ENCODE peak calls at places on chromosomes 2 and 18, in four cellular contexts. One of them, this sample, is unnamed.
A peak's percentile ranks its signal among the peaks of the same experiment; 100 is the strongest.

GRCh38 chr2:118705032-118705431 is 142.4 kb downstream of the EN1 start:
- DNase-seq in HCT116: no peak
- DNase-seq in esophagus muscularis mucosa: no peak
- DNase-seq in CD8-positive, alpha-beta T cell: no peak
- DNase-seq in this sample: no peak

GRCh38 chr2:206225435-206226232 is 48.8 kb upstream of the ZDBF2 start:
- DNase-seq in esophagus muscularis mucosa: no peak
- DNase-seq in CD8-positive, alpha-beta T cell: no peak
- DNase-seq in HCT116: no peak
- DNase-seq in this sample: no peak

GRCh38 chr2:214328941-214329340 is 81.9 kb upstream of the VWC2L start:
- DNase-seq in HCT116: no peak
- DNase-seq in esophagus muscularis mucosa: no peak
- DNase-seq in CD8-positive, alpha-beta T cell: no peak
- DNase-seq in this sample: no peak

GRCh38 chr2:143632751-143633374 is 503.6 kb downstream of the ARHGAP15 start:
- DNase-seq in CD8-positive, alpha-beta T cell: no peak
- DNase-seq in HCT116: no peak
- DNase-seq in esophagus muscularis mucosa: no peak
- DNase-seq in this sample: no peak

GRCh38 chr2:218896501-218897393 is 16.1 kb downstream of the WNT10A start:
- DNase-seq in HCT116: no peak
- DNase-seq in esophagus muscularis mucosa: no peak
- DNase-seq in CD8-positive, alpha-beta T cell: peak; percentile 78
- DNase-seq in this sample: peak; percentile 88

GRCh38 chr18:46338761-46339160 is 234.6 kb downstream of the HAUS1 start:
- DNase-seq in CD8-positive, alpha-beta T cell: no peak
- DNase-seq in HCT116: no peak
- DNase-seq in esophagus muscularis mucosa: no peak
- DNase-seq in this sample: no peak

GRCh38 chr2:180660881-180661280 is 319.5 kb upstream of the UBE2E3 start:
- DNase-seq in HCT116: no peak
- DNase-seq in esophagus muscularis mucosa: no peak
- DNase-seq in CD8-positive, alpha-beta T cell: no peak
- DNase-seq in this sample: no peak

GRCh38 chr2:230990131-230990898 is 5.6 kb upstream of the SPATA3 start:
- DNase-seq in CD8-positive, alpha-beta T cell: no peak
- DNase-seq in HCT116: no peak
- DNase-seq in esophagus muscularis mucosa: no peak
- DNase-seq in this sample: no peak

GRCh38 chr18:905307-905947 is 756 bp downstream of the ADCYAP1 start:
- DNase-seq in esophagus muscularis mucosa: no peak
- DNase-seq in CD8-positive, alpha-beta T cell: no peak
- DNase-seq in HCT116: no peak
- DNase-seq in this sample: no peak

GRCh38 chr2:206558492-206558891 is 83.8 kb upstream of the FAM237A start:
- DNase-seq in CD8-positive, alpha-beta T cell: no peak
- DNase-seq in HCT116: no peak
- DNase-seq in esophagus muscularis mucosa: no peak
- DNase-seq in this sample: no peak

GRCh38 chr2:121151311-121152109 is 133.5 kb downstream of the TFCP2L1 start:
- DNase-seq in esophagus muscularis mucosa: no peak
- DNase-seq in CD8-positive, alpha-beta T cell: no peak
- DNase-seq in HCT116: no peak
- DNase-seq in this sample: no peak

GRCh38 chr2:191569025-191569424 is 108.9 kb upstream of the NABP1 start:
- DNase-seq in esophagus muscularis mucosa: peak; percentile 72
- DNase-seq in HCT116: no peak
- DNase-seq in CD8-positive, alpha-beta T cell: no peak
- DNase-seq in this sample: no peak

GRCh38 chr2:85476624-85477023 is 58.1 kb downstream of the SH2D6 start:
- DNase-seq in CD8-positive, alpha-beta T cell: no peak
- DNase-seq in esophagus muscularis mucosa: no peak
- DNase-seq in HCT116: no peak
- DNase-seq in this sample: no peak

GRCh38 chr2:8584174-8585066 is 97.4 kb upstream of the ID2 start:
- DNase-seq in esophagus muscularis mucosa: no peak
- DNase-seq in HCT116: no peak
- DNase-seq in CD8-positive, alpha-beta T cell: peak; percentile 37
- DNase-seq in this sample: no peak

GRCh38 chr2:225233234-225233633 is 166.3 kb upstream of the NYAP2 start:
- DNase-seq in CD8-positive, alpha-beta T cell: no peak
- DNase-seq in HCT116: no peak
- DNase-seq in esophagus muscularis mucosa: no peak
- DNase-seq in this sample: no peak

GRCh38 chr18:10463741-10464140 is 9.3 kb downstream of the APCDD1 start:
- DNase-seq in CD8-positive, alpha-beta T cell: no peak
- DNase-seq in esophagus muscularis mucosa: no peak
- DNase-seq in HCT116: no peak
- DNase-seq in this sample: no peak

GRCh38 chr2:111226797-111227700 is 106.3 kb downstream of the BCL2L11 start:
- DNase-seq in esophagus muscularis mucosa: peak; percentile 39
- DNase-seq in HCT116: no peak
- DNase-seq in CD8-positive, alpha-beta T cell: no peak
- DNase-seq in this sample: no peak

GRCh38 chr2:10329880-10330699 is 27.4 kb downstream of the HPCAL1 start:
- DNase-seq in CD8-positive, alpha-beta T cell: peak; percentile 70
- DNase-seq in esophagus muscularis mucosa: no peak
- DNase-seq in HCT116: no peak
- DNase-seq in this sample: peak; percentile 68
- H3K27ac ChIP-seq in CD8-positive, alpha-beta T cell: peak overlapping the region; percentile 57
- H3K27ac ChIP-seq in esophagus muscularis mucosa: peak overlapping the region; percentile 48
- H3K27ac ChIP-seq in HCT116: peak overlapping the region; percentile 53
- H3K27ac ChIP-seq in this sample: peak overlapping the region; percentile 82

GRCh38 chr2:201144101-201145051 is 28.4 kb downstream of the CFLAR start:
- DNase-seq in esophagus muscularis mucosa: no peak
- DNase-seq in CD8-positive, alpha-beta T cell: no peak
- DNase-seq in HCT116: no peak
- DNase-seq in this sample: no peak
- H3K4me1 ChIP-seq in esophagus muscularis mucosa: peaks cover 13% of the 10 kb centered on the region
- H3K4me1 ChIP-seq in CD8-positive, alpha-beta T cell: no peaks in the 10 kb centered on the region
- H3K4me1 ChIP-seq in HCT116: peaks cover 47% of the 10 kb centered on the region
- H3K4me1 ChIP-seq in this sample: no peaks in the 10 kb centered on the region

DNA sequence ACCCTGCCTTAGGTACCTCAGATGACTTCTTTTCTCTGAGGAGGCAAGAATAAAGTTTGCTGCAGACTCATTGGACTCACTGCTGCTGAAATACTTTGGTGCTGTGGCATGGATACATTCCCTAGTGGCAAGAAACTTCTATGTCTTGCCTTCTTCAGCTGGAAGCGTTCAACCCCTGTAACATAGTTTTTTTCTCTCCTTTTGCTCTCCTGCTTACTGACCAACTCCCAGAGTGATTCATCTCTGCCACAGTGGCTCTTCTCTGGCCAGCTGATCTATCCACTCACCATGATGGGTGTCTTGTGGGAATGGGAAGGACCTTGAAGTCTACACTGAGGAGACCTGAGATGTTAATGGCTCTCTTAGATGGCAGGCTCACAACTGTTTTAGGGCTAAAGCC is 309.3 kb upstream of the LRRTM4 start:
- DNase-seq in CD8-positive, alpha-beta T cell: no peak
- DNase-seq in HCT116: no peak
- DNase-seq in esophagus muscularis mucosa: no peak
- DNase-seq in this sample: no peak
- H3K27ac ChIP-seq in CD8-positive, alpha-beta T cell: no peak overlapping the region
- H3K27ac ChIP-seq in HCT116: no peak overlapping the region
- H3K27ac ChIP-seq in esophagus muscularis mucosa: no peak overlapping the region
- H3K27ac ChIP-seq in this sample: no peak overlapping the region

GRCh38 chr2:161103451-161103831 is 56.8 kb upstream of the TANK start:
- DNase-seq in CD8-positive, alpha-beta T cell: no peak
- DNase-seq in esophagus muscularis mucosa: no peak
- DNase-seq in HCT116: no peak
- DNase-seq in this sample: no peak
- H3K4me1 ChIP-seq in CD8-positive, alpha-beta T cell: no peaks in the 10 kb centered on the region
- H3K4me1 ChIP-seq in esophagus muscularis mucosa: no peaks in the 10 kb centered on the region
- H3K4me1 ChIP-seq in HCT116: peaks cover 15% of the 10 kb centered on the region
- H3K4me1 ChIP-seq in this sample: no peaks in the 10 kb centered on the region

DNA sequence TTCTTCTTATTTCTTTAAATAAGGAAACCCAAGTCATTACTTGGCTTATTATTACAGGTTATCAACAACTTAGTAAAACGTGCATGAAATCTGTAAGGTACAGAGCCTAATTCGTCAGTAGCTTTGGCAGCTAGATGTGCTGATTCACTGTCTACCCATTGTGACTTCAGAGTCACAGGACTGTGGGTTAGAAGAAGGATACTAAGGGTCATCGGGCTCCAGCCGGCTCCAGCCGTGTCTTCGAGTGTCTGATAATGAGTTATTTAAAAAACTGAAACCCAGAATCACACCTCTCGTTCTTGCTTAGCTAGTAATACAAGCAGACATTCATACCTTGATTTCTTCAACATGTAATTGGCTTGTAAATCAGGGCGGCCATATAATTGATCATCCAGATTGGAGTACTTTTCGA is 170.5 kb downstream of the FMNL2 start:
- DNase-seq in CD8-positive, alpha-beta T cell: no peak
- DNase-seq in esophagus muscularis mucosa: no peak
- DNase-seq in HCT116: no peak
- DNase-seq in this sample: no peak
- H3K27ac ChIP-seq in CD8-positive, alpha-beta T cell: no peak overlapping the region
- H3K27ac ChIP-seq in esophagus muscularis mucosa: no peak overlapping the region
- H3K27ac ChIP-seq in HCT116: no peak overlapping the region
- H3K27ac ChIP-seq in this sample: no peak overlapping the region

GRCh38 chr18:58290059-58290747 is 246.2 kb downstream of the NEDD4L start:
- DNase-seq in HCT116: no peak
- DNase-seq in CD8-positive, alpha-beta T cell: no peak
- DNase-seq in esophagus muscularis mucosa: no peak
- DNase-seq in this sample: no peak
- H3K4me1 ChIP-seq in HCT116: peaks cover 40% of the 10 kb centered on the region
- H3K4me1 ChIP-seq in CD8-positive, alpha-beta T cell: no peaks in the 10 kb centered on the region
- H3K4me1 ChIP-seq in esophagus muscularis mucosa: peaks cover 32% of the 10 kb centered on the region
- H3K4me1 ChIP-seq in this sample: no peaks in the 10 kb centered on the region

DNA sequence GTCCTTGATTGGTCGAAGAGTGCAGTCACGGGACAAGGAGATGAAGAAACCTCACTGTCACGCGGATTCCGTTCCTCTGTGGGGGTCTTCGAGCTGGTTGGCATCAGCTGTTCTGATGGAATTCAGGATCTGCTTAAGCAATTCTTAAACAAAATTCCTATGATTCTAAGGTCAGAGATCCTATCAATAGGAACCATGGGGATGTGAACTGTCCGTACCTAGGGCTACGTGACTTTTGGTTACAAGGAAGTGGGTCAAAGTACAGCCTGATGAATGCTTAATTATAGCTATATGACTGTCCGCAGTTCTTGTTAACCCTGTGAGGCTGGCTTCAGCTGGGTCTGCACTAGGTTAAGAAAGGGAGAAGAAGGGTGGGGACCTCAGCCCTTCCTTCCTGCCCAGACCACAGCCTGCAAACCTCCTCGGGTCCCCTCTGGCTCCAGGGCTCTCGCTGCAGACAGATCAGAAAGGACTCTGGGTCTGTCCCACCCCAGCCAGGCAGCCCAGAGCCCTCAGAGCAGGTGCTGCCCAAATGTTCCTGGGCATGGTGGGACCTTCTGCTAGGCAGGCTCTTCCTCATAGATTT is 44.2 kb upstream of the TAF1B start:
- DNase-seq in esophagus muscularis mucosa: no peak
- DNase-seq in CD8-positive, alpha-beta T cell: no peak
- DNase-seq in HCT116: no peak
- DNase-seq in this sample: no peak
- H3K27ac ChIP-seq in esophagus muscularis mucosa: no peak overlapping the region
- H3K27ac ChIP-seq in CD8-positive, alpha-beta T cell: no peak overlapping the region
- H3K27ac ChIP-seq in HCT116: no peak overlapping the region
- H3K27ac ChIP-seq in this sample: no peak overlapping the region

GRCh38 chr2:74001781-74002514 is 17.2 kb downstream of the TET3 start:
- DNase-seq in CD8-positive, alpha-beta T cell: no peak
- DNase-seq in HCT116: no peak
- DNase-seq in esophagus muscularis mucosa: no peak
- DNase-seq in this sample: no peak
- H3K4me1 ChIP-seq in CD8-positive, alpha-beta T cell: peaks cover 44% of the 10 kb centered on the region
- H3K4me1 ChIP-seq in HCT116: peaks cover 24% of the 10 kb centered on the region
- H3K4me1 ChIP-seq in esophagus muscularis mucosa: peaks cover 41% of the 10 kb centered on the region
- H3K4me1 ChIP-seq in this sample: peaks cover 9% of the 10 kb centered on the region